ENCODE peak calls at places on chromosomes 11 and 22, in nine cellular contexts. S is psoas muscle, Y is gastrocnemius medialis, Z is fibroblast of lung, C is heart left ventricle, F is neural crest cell, N is MM.1S, T is H1, J is astrocyte of the spinal cord. X is an unnamed sample.

GRCh38 chr11:118230088-118230487 is 5.3 kb upstream of the JAML start:
- DNase-seq in C (no peak), F (no peak), S (no peak), Z (no peak), Y (no peak), J (no peak), T (no peak), N (no peak), X (no peak)

GRCh38 chr11:3119141-3119821 is 45.8 kb downstream of the OSBPL5 start:
- DNase-seq in J (no peak), S (no peak), N (no peak), Z (no peak), F (no peak), Y (no peak), T (no peak), C (peak), X (no peak)

GRCh38 chr11:87022254-87022653 is 15.5 kb upstream of the TMEM135 start:
- DNase-seq in F (no peak), J (no peak), N (no peak), S (no peak), Z (no peak), Y (no peak), C (no peak), T (no peak), X (no peak)

GRCh38 chr11:125777309-125777708 is 1.3 kb downstream of the PATE2 start:
- DNase-seq in N (no peak), Y (no peak), F (no peak), T (no peak), S (no peak), Z (no peak), J (peak), C (no peak), X (peak)

GRCh38 chr11:1826552-1827094 is 8.2 kb upstream of the SYT8 start:
- DNase-seq in C (no peak), F (no peak), S (no peak), Z (peak), J (peak), N (no peak), Y (no peak), T (no peak), X (peak)

GRCh38 chr11:61279934-61280656 is 15.0 kb downstream of the VWCE start:
- DNase-seq in Y (no peak), Z (no peak), F (no peak), C (no peak), J (no peak), N (no peak), T (no peak), S (no peak), X (no peak)

GRCh38 chr11:36009469-36009868 is 65.6 kb downstream of the LDLRAD3 start:
- DNase-seq in Y (no peak), F (no peak), C (no peak), S (no peak), J (peak), T (no peak), N (no peak), Z (peak), X (peak)

GRCh38 chr11:3109921-3110706 is 52.9 kb upstream of the CARS1 start:
- DNase-seq in S (peak), J (no peak), N (peak), F (no peak), Y (peak), Z (peak), T (peak), C (peak), X (peak)

GRCh38 chr22:24054356-24054755 is 43.3 kb downstream of the CABIN1 start:
- DNase-seq in J (peak), T (no peak), Z (no peak), F (no peak), N (no peak), Y (no peak), C (no peak), S (no peak), X (no peak)

GRCh38 chr11:126992065-126992803 is 8.3 kb downstream of the KIRREL3 start:
- DNase-seq in F (no peak), Z (peak), Y (no peak), T (no peak), C (no peak), S (no peak), J (peak), N (no peak), X (peak)

GRCh38 chr11:59865031-59865430 is 1.3 kb downstream of the TCN1 start:
- DNase-seq in C (no peak), J (peak), F (no peak), T (no peak), S (no peak), Y (no peak), Z (no peak), N (no peak), X (peak)

GRCh38 chr11:121471167-121471566 is 18.4 kb upstream of the SORL1-AS1 start:
- DNase-seq in Y (no peak), N (no peak), F (no peak), J (no peak), C (no peak), Z (no peak), S (no peak), T (no peak), X (no peak)

GRCh38 chr11:67400251-67400941 is 1.3 kb downstream of the PPP1CA start:
- DNase-seq in N (no peak), J (no peak), Z (no peak), Y (no peak), F (no peak), C (no peak), T (no peak), S (no peak), X (no peak)

GRCh38 chr11:121696177-121696863 is 243.6 kb upstream of the SORL1-AS1 start:
- DNase-seq in Y (no peak), Z (no peak), N (no peak), F (no peak), J (peak), S (no peak), T (no peak), C (peak), X (no peak)

GRCh38 chr22:36453855-36454378 is 27.5 kb downstream of the TXN2 start:
- DNase-seq in C (no peak), F (no peak), S (no peak), J (no peak), T (no peak), Y (no peak), N (no peak), Z (no peak), X (no peak)
- TF ChIP-seq CTCF in C (no peak), F (no peak), S (no peak), J (no peak), T (no peak), Y (no peak), N (no peak), Z (no peak), X (no peak)

GRCh38 chr11:7656704-7657103 is 16.6 kb downstream of the CYB5R2 start:
- DNase-seq in N (no peak), J (no peak), Z (no peak), T (no peak), Y (no peak), C (no peak), F (no peak), S (no peak), X (no peak)

GRCh38 chr11:7651700-7652099 is 21.6 kb downstream of the CYB5R2 start:
- DNase-seq in Y (no peak), F (no peak), C (no peak), T (no peak), S (peak), J (no peak), N (no peak), Z (no peak), X (no peak)

GRCh38 chr11:7651140-7651551 is 22.2 kb downstream of the CYB5R2 start:
- DNase-seq in N (no peak), Z (no peak), T (no peak), C (no peak), Y (no peak), J (no peak), F (no peak), S (no peak), X (no peak)

GRCh38 chr11:7655253-7656217 is 17.8 kb downstream of the CYB5R2 start:
- DNase-seq in J (no peak), C (no peak), S (no peak), F (no peak), Y (no peak), N (no peak), T (no peak), Z (no peak), X (no peak)

DNA sequence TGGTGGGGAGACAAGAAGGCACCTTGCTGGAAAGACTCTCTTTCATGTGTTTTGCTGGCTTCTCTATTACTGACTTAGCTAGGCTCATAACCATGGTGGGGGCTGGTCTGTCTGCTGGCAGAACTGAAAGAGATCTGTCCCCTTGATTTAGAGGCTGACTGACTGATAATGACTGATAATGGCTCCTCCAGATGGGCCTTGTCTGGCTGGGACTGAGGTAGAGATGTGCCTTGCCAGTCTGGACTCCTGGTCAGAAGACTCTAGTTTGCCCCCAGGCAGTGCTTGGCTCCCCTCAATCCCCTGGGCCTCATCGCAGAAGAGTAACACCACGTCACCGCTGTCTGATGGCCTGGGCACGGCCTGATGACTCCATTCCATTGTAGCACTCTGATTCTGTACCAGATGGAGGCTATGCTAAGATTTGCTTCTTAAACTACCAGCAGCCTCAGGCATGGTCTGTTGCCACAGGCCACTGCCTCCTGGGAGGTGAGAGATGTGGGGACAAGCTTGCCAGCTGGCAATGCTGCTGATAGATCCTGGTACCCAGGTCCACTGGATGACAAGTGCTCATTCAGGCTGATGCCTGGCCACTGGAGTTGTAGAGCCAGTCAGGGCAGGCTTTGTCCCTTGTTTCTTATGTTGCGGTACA is 19.1 kb downstream of the CYB5R2 start:
- DNase-seq in N (no peak), J (no peak), F (no peak), Y (no peak), S (no peak), T (no peak), Z (no peak), C (no peak), X (no peak)
- TF ChIP-seq CTCF in N (no peak), J (no peak), F (no peak), Y (no peak), S (no peak), T (no peak), Z (no peak), C (no peak), X (no peak)

GRCh38 chr22:19110064-19110458 is 12.2 kb downstream of the DGCR2 start:
- DNase-seq in T (no peak), F (no peak), S (no peak), Y (no peak), J (no peak), N (no peak), Z (no peak), C (no peak), X (no peak)
- TF ChIP-seq CTCF in T (no peak), F (no peak), S (no peak), Y (no peak), J (no peak), N (no peak), Z (no peak), C (no peak), X (no peak)

GRCh38 chr22:42459273-42460040 is 27.3 kb upstream of the NFAM1 start:
- DNase-seq in N (no peak), J (no peak), C (no peak), T (no peak), Y (no peak), F (no peak), Z (no peak), S (no peak), X (no peak)

GRCh38 chr22:42461511-42461910 is 29.3 kb upstream of the NFAM1 start:
- DNase-seq in C (no peak), T (no peak), Z (no peak), F (no peak), Y (no peak), N (no peak), S (no peak), J (no peak), X (no peak)

GRCh38 chr22:42462016-42462415 is 29.8 kb upstream of the NFAM1 start:
- DNase-seq in F (no peak), C (no peak), N (no peak), S (no peak), Y (no peak), Z (no peak), T (no peak), J (no peak), X (no peak)
- TF ChIP-seq CTCF in F (no peak), C (no peak), N (no peak), S (no peak), Y (no peak), Z (no peak), T (no peak), J (no peak), X (no peak)

GRCh38 chr11:65634440-65634839 is 3.5 kb upstream of the SIPA1 start:
- DNase-seq in S (no peak), F (no peak), Z (no peak), J (no peak), T (no peak), Y (no peak), N (no peak), C (no peak), X (no peak)

GRCh38 chr11:65636810-65637557 is 917 bp upstream of the SIPA1 start:
- DNase-seq in Z (no peak), J (no peak), C (no peak), F (no peak), T (no peak), S (no peak), Y (no peak), N (no peak), X (no peak)

GRCh38 chr11:65634905-65635731 is 2.8 kb upstream of the SIPA1 start:
- DNase-seq in T (no peak), S (no peak), C (no peak), Z (no peak), N (no peak), J (no peak), F (no peak), Y (no peak), X (no peak)

GRCh38 chr11:65637794-65638317 is at the start of gene SIPA1:
- DNase-seq in T (peak), F (peak), Z (peak), N (peak), Y (peak), J (peak), S (peak), C (peak), X (peak)

GRCh38 chr11:65636108-65636809 is 1.6 kb upstream of the SIPA1 start:
- DNase-seq in N (no peak), S (no peak), F (no peak), Y (no peak), J (no peak), Z (no peak), T (no peak), C (no peak), X (no peak)
- TF ChIP-seq CTCF in N (no peak), S (no peak), F (no peak), Y (no peak), J (no peak), Z (no peak), T (no peak), C (no peak), X (no peak)

GRCh38 chr11:77156396-77157195 is 28.6 kb downstream of the MYO7A start:
- DNase-seq in F (no peak), C (no peak), T (no peak), S (no peak), Z (no peak), J (no peak), N (no peak), Y (no peak), X (no peak)

GRCh38 chr11:77163271-77163670 is 35.2 kb downstream of the MYO7A start:
- DNase-seq in F (no peak), T (no peak), S (no peak), N (no peak), Z (no peak), J (no peak), C (no peak), Y (no peak), X (no peak)

GRCh38 chr11:77158041-77158695 is 30.1 kb downstream of the MYO7A start:
- DNase-seq in J (no peak), S (peak), Y (no peak), Z (no peak), T (no peak), C (no peak), F (no peak), N (no peak), X (no peak)

GRCh38 chr11:77159219-77159936 is 31.3 kb downstream of the MYO7A start:
- DNase-seq in F (no peak), J (no peak), T (no peak), Y (no peak), N (no peak), Z (no peak), S (peak), C (no peak), X (no peak)

GRCh38 chr11:77159937-77160495 is 32.0 kb downstream of the MYO7A start:
- DNase-seq in J (no peak), S (peak), N (no peak), T (no peak), Z (no peak), F (no peak), Y (no peak), C (no peak), X (no peak)
- TF ChIP-seq CTCF in J (no peak), S (no peak), N (no peak), T (no peak), Z (no peak), F (no peak), Y (no peak), C (no peak), X (no peak)

GRCh38 chr11:81707881-81708280 is 1025.8 kb downstream of the FAM181B start:
- DNase-seq in N (no peak), F (no peak), C (no peak), T (no peak), Z (no peak), S (no peak), Y (no peak), J (no peak), X (no peak)
- TF ChIP-seq CTCF in N (peak), F (peak), C (no peak), T (peak), Z (no peak), S (no peak), Y (no peak), J (peak), X (no peak)

GRCh38 chr11:63427971-63428508 is 58.5 kb downstream of the SLC22A9 start:
- DNase-seq in S (no peak), C (no peak), T (peak), N (no peak), Y (no peak), Z (no peak), J (no peak), F (no peak), X (no peak)
- TF ChIP-seq CTCF in S (no peak), C (no peak), T (peak), N (no peak), Y (no peak), Z (no peak), J (no peak), F (no peak), X (no peak)